ENCODE peak calls at places on chromosomes 11 and 22, in four cellular contexts. One of them, this sample, is unnamed.

GRCh38 chr11:11409916-11410315 is 56.9 kb upstream of the CSNK2A3 start:
- DNase-seq in thoracic aorta: no peak
- DNase-seq in psoas muscle: no peak
- DNase-seq in tibial nerve: no peak
- DNase-seq in this sample: no peak

GRCh38 chr22:44181033-44181911 is 547 bp downstream of the PARVG start:
- DNase-seq in thoracic aorta: no peak
- DNase-seq in psoas muscle: peak; percentile 64
- DNase-seq in tibial nerve: no peak
- DNase-seq in this sample: no peak

GRCh38 chr11:20259506-20259905 is 99.2 kb upstream of the DBX1 start:
- DNase-seq in thoracic aorta: no peak
- DNase-seq in psoas muscle: no peak
- DNase-seq in tibial nerve: no peak
- DNase-seq in this sample: no peak

GRCh38 chr11:2105536-2105935 is 33.7 kb downstream of the IGF2 start:
- DNase-seq in thoracic aorta: no peak
- DNase-seq in psoas muscle: peak; percentile 86
- DNase-seq in tibial nerve: no peak
- DNase-seq in this sample: no peak

GRCh38 chr11:93751001-93751400 is 9.5 kb downstream of the C11orf54 start:
- DNase-seq in thoracic aorta: no peak
- DNase-seq in psoas muscle: no peak
- DNase-seq in tibial nerve: no peak
- DNase-seq in this sample: no peak

GRCh38 chr11:33016654-33017053 is 976 bp downstream of the DEPDC7 start:
- DNase-seq in thoracic aorta: no peak
- DNase-seq in psoas muscle: no peak
- DNase-seq in tibial nerve: no peak
- DNase-seq in this sample: no peak

GRCh38 chr22:43964314-43964857 is 9.1 kb downstream of the SAMM50 start:
- DNase-seq in thoracic aorta: no peak
- DNase-seq in psoas muscle: no peak
- DNase-seq in tibial nerve: no peak
- DNase-seq in this sample: no peak

GRCh38 chr22:49086606-49087157 is 741.0 kb downstream of the BRD1 start:
- DNase-seq in thoracic aorta: no peak
- DNase-seq in psoas muscle: peak; percentile 19
- DNase-seq in tibial nerve: no peak
- DNase-seq in this sample: no peak

GRCh38 chr11:70203749-70204465 is 811 bp downstream of the FADD start:
- DNase-seq in thoracic aorta: peak; percentile 80
- DNase-seq in psoas muscle: peak; percentile 70
- DNase-seq in tibial nerve: peak; percentile 75
- DNase-seq in this sample: peak; percentile 88

GRCh38 chr22:41499624-41500280 is 30.8 kb downstream of the ACO2 start:
- DNase-seq in thoracic aorta: no peak
- DNase-seq in psoas muscle: peak; percentile 58
- DNase-seq in tibial nerve: no peak
- DNase-seq in this sample: no peak

GRCh38 chr22:41498322-41498721 is 29.4 kb downstream of the ACO2 start:
- DNase-seq in thoracic aorta: no peak
- DNase-seq in psoas muscle: peak; percentile 42
- DNase-seq in tibial nerve: no peak
- DNase-seq in this sample: no peak

GRCh38 chr22:41500303-41500702 is 31.4 kb downstream of the ACO2 start:
- DNase-seq in thoracic aorta: no peak
- DNase-seq in psoas muscle: peak; percentile 33
- DNase-seq in tibial nerve: no peak
- DNase-seq in this sample: no peak

GRCh38 chr22:41504397-41504796 is 35.5 kb downstream of the ACO2 start:
- DNase-seq in thoracic aorta: peak; percentile 41
- DNase-seq in psoas muscle: peak; percentile 89
- DNase-seq in tibial nerve: no peak
- DNase-seq in this sample: no peak

DNA sequence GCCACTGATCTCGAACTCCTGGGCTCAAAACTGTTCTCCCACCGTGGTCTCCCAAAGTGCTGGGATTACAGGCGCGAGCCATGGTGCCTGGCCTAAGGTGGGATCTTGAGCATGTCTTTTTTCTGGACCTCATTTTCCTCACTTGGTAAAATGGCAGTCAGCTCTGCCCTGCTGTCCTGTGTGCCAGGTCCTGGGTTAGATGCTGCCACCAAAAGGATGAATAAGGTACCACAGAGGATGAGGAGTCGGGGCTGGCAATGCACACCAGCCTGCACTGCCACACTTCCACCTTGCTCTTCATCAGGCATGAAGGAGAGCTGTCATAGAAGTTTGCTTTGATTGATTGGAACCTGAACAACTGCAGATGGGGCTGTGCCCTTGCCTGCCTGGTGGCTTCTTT is 32.3 kb downstream of the ACO2 start:
- DNase-seq in thoracic aorta: no peak
- DNase-seq in psoas muscle: peak; percentile 37
- DNase-seq in tibial nerve: no peak
- DNase-seq in this sample: no peak
- TF ChIP-seq CTCF in thoracic aorta: no peak
- TF ChIP-seq CTCF in psoas muscle: peak; percentile 21
- TF ChIP-seq CTCF in tibial nerve: peak; percentile 10
- TF ChIP-seq CTCF in this sample: peak; percentile 17

GRCh38 chr11:117202386-117203068 is 3.4 kb downstream of the TAGLN start:
- DNase-seq in thoracic aorta: no peak
- DNase-seq in psoas muscle: no peak
- DNase-seq in tibial nerve: no peak
- DNase-seq in this sample: no peak

GRCh38 chr11:117201516-117201866 is 2.3 kb downstream of the TAGLN start:
- DNase-seq in thoracic aorta: no peak
- DNase-seq in psoas muscle: no peak
- DNase-seq in tibial nerve: no peak
- DNase-seq in this sample: peak; percentile 14

GRCh38 chr11:117201906-117202305 is 2.7 kb downstream of the TAGLN start:
- DNase-seq in thoracic aorta: no peak
- DNase-seq in psoas muscle: no peak
- DNase-seq in tibial nerve: no peak
- DNase-seq in this sample: no peak

GRCh38 chr11:117204283-117205080 is 5.3 kb downstream of the TAGLN start:
- DNase-seq in thoracic aorta: no peak
- DNase-seq in psoas muscle: no peak
- DNase-seq in tibial nerve: no peak
- DNase-seq in this sample: no peak

GRCh38 chr11:117203069-117203407 is 3.9 kb downstream of the TAGLN start:
- DNase-seq in thoracic aorta: no peak
- DNase-seq in psoas muscle: no peak
- DNase-seq in tibial nerve: no peak
- DNase-seq in this sample: no peak
- H3K4me3 ChIP-seq in thoracic aorta: peak overlapping the region; percentile 81
- H3K4me3 ChIP-seq in psoas muscle: peak overlapping the region; percentile 58
- H3K4me3 ChIP-seq in tibial nerve: peak overlapping the region; percentile 60
- H3K4me3 ChIP-seq in this sample: no peak overlapping the region

GRCh38 chr11:112958670-112959069 is 2.5 kb upstream of the NCAM1 start:
- DNase-seq in thoracic aorta: no peak
- DNase-seq in psoas muscle: no peak
- DNase-seq in tibial nerve: no peak
- DNase-seq in this sample: peak; percentile 52
- TF ChIP-seq CTCF in thoracic aorta: no peak
- TF ChIP-seq CTCF in psoas muscle: no peak
- TF ChIP-seq CTCF in tibial nerve: no peak
- TF ChIP-seq CTCF in this sample: peak; percentile 31

DNA sequence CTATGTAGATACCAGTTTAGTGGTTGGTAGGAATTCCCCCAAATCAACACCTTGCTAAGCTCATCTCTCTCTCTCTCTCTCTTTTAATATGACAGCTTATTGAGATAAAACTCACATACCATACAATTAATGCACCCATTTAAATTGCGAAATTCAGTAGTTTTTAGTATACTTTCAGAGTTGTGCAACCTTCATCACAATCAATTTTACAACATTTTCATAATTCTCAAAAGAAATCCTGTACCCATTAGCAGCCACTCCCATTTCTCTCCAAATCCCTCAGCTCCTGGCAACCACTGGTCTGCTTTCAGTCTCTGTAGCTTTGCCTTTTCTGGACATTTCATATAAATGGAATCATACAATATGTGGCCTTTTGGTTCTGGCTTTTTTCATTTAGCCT is 13.3 kb downstream of the NNMT start:
- DNase-seq in thoracic aorta: no peak
- DNase-seq in psoas muscle: no peak
- DNase-seq in tibial nerve: no peak
- DNase-seq in this sample: peak; percentile 42
- H3K4me3 ChIP-seq in thoracic aorta: peak overlapping the region; percentile 39
- H3K4me3 ChIP-seq in psoas muscle: peak overlapping the region; percentile 12
- H3K4me3 ChIP-seq in tibial nerve: no peak overlapping the region
- H3K4me3 ChIP-seq in this sample: peak overlapping the region; percentile 22

GRCh38 chr22:24230911-24231656 is 13.8 kb downstream of the GGT5 start:
- DNase-seq in thoracic aorta: no peak
- DNase-seq in psoas muscle: peak; percentile 65
- DNase-seq in tibial nerve: no peak
- DNase-seq in this sample: no peak
- TF ChIP-seq CTCF in thoracic aorta: peak; percentile 30
- TF ChIP-seq CTCF in psoas muscle: no peak
- TF ChIP-seq CTCF in tibial nerve: no peak
- TF ChIP-seq CTCF in this sample: peak; percentile 34

GRCh38 chr22:30325065-30325720 is 1.5 kb downstream of the TBC1D10A start:
- DNase-seq in thoracic aorta: peak; percentile 51
- DNase-seq in psoas muscle: peak; percentile 28
- DNase-seq in tibial nerve: peak; percentile 65
- DNase-seq in this sample: peak; percentile 82
- H3K4me3 ChIP-seq in thoracic aorta: peak overlapping the region; percentile 93
- H3K4me3 ChIP-seq in psoas muscle: peak overlapping the region; percentile 88
- H3K4me3 ChIP-seq in tibial nerve: peak overlapping the region; percentile 75
- H3K4me3 ChIP-seq in this sample: peak overlapping the region; percentile 77

DNA sequence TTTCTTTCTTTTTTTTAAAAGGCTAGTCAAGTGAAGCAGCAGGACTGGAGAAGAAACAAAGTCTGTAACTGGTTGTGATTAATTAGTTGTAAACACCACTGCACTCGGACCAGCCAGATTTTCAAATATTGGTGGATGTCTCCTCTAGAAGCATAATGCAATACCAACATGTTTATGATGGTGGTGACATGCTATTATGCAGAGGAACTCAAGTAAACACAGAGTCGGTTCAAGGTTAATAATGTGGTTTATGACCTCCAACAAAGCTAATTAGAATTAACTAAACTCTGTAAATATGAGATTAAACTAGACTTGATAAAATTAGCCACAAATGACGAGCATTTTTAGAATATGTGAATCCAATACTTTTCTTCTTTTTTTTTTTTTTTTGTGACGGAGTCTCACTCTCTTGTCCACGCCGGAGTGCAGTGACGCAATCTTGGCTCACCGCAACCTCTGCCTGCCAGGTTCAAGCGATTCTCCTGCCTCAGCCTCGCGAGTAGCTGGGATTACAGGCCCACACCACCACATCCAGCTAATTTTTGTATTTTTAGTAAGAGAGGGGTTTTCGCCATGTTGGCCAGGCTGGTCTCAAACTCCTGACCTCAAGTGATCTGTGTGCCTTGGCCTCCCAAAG is 11.8 kb upstream of the AGBL2 start:
- DNase-seq in thoracic aorta: no peak
- DNase-seq in psoas muscle: no peak
- DNase-seq in tibial nerve: no peak
- DNase-seq in this sample: no peak
- TF ChIP-seq CTCF in thoracic aorta: no peak
- TF ChIP-seq CTCF in psoas muscle: no peak
- TF ChIP-seq CTCF in tibial nerve: no peak
- TF ChIP-seq CTCF in this sample: no peak

DNA sequence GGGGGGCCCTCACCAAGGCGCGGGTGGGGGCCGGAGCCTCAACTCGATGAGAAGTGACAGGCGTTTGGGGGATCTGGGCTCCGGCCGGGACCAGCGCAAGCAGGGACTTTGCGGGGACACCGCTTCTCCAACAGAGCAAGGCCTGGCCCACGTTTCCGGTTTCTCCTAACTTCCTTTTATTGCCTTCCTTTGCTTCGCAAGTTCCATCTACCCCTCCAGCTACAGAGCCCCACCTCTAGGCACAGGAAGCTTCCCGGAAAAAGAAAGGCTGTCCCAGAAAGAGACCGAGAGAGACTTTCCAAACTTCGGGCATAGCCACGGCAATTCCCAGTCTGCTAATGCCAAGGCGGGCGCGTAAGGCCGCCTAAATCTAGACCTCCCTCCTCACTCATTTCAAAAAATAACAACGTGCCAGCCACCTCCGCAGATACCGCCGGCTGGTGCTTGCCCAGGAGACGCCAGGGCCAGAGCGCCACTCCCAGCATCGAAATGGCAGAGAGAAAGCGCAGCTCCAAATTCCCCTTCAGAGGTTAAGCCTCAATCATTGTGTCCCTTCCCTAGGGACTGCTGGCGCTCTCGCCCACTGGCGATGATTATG is 6.6 kb downstream of the PAX6 start:
- DNase-seq in thoracic aorta: no peak
- DNase-seq in psoas muscle: peak; percentile 48
- DNase-seq in tibial nerve: peak; percentile 4
- DNase-seq in this sample: no peak
- H3K4me3 ChIP-seq in thoracic aorta: peak overlapping the region; percentile 38
- H3K4me3 ChIP-seq in psoas muscle: peak overlapping the region; percentile 50
- H3K4me3 ChIP-seq in tibial nerve: peak overlapping the region; percentile 23
- H3K4me3 ChIP-seq in this sample: no peak overlapping the region

DNA sequence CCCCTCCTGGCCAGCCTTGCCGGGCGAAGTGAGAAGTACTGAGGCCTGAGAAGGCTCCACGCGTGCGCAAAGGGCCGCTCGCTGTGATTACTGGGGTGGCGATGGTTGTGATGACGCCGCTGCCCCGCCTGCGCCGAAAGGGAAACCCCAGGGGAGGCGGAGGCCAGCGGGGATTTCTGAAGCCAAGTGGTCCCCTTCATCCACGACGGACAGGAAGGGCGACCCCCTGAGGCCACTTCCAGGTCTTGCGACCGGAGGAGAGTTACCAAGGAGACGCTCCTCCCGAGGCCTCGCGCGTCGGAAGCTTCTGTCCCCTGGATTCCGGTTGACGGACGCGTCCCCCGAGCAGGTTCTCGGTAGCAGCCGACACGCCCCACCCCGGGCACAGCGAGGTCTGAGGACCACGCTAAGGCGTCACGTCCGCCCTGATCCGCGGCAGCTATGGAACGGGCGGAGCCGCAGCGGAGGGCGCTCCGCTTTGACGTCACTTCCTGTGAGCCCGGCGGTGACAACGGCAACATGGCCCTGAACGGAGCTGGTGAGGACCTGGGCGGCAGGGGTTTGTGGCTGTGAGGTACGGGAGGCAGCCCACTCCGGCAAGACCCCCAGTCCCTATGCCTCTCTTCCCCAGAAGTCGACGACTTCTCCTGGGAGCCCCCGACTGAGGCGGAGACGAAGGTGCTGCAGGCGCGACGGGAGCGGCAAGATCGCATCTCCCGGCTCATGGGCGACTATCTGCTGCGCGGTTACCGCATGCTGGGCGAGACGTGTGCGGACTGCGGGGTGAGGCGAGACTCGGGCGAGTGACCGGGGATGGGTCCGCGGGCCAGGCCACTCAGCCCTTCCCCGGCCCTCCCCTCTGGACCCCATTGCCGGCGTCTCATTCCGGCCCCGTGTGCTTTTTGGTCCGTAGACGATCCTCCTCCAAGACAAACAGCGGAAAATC is at the start of gene ZNRD2:
- DNase-seq in thoracic aorta: peak; percentile 92
- DNase-seq in psoas muscle: peak; percentile 100
- DNase-seq in tibial nerve: peak; percentile 91
- DNase-seq in this sample: peak; percentile 99
- TF ChIP-seq CTCF in thoracic aorta: peak; percentile 40
- TF ChIP-seq CTCF in psoas muscle: peak; percentile 49
- TF ChIP-seq CTCF in tibial nerve: peak; percentile 73
- TF ChIP-seq CTCF in this sample: peak; percentile 22